ENCODE peak calls at places on chromosome 20, in four cellular contexts. H, I, S and D are unnamed samples.

GRCh38 chr20:15091417-15092017 is 754.1 kb upstream of the FLRT3 start:
- DNase-seq in H (no peak), I (no peak), S (no peak), D (no peak)

GRCh38 chr20:44579313-44580090 is 2.9 kb upstream of the PKIG start:
- DNase-seq in H (no peak), I (no peak), S (no peak), D (no peak)

GRCh38 chr20:47396762-47397476 is 40.4 kb upstream of the ZMYND8 start:
- DNase-seq in H (no peak), I (no peak), S (no peak), D (no peak)

GRCh38 chr20:53917145-53918009 is 153.0 kb downstream of the BCAS1 start:
- DNase-seq in H (no peak), I (peak; percentile 58), S (no peak), D (no peak)

GRCh38 chr20:1247689-1248088 is 18.4 kb upstream of the SNPH start:
- DNase-seq in H (no peak), I (no peak), S (no peak), D (no peak)

GRCh38 chr20:20265210-20265609 is 102.7 kb upstream of the INSM1 start:
- DNase-seq in H (no peak), I (no peak), S (no peak), D (no peak)

GRCh38 chr20:44422083-44422482 is 53.6 kb upstream of the TTPAL start:
- DNase-seq in H (no peak), I (no peak), S (no peak), D (no peak)

GRCh38 chr20:4798010-4798409 is 76.3 kb downstream of the PRND start:
- DNase-seq in H (no peak), I (no peak), S (no peak), D (no peak)

GRCh38 chr20:63864545-63864977 is 509 bp upstream of the TPD52L2 start:
- DNase-seq in H (no peak), I (no peak), S (no peak), D (no peak)

GRCh38 chr20:9306521-9306920 is 207.9 kb upstream of the LAMP5 start:
- DNase-seq in H (no peak), I (no peak), S (no peak), D (no peak)

GRCh38 chr20:46979603-46980241 is 85.1 kb downstream of the EYA2 start:
- DNase-seq in H (no peak), I (no peak), S (no peak), D (no peak)

GRCh38 chr20:34971873-34972235 is 16.2 kb downstream of the MYH7B start:
- DNase-seq in H (no peak), I (no peak), S (no peak), D (no peak)

GRCh38 chr20:16393836-16394235 is 179.4 kb downstream of the KIF16B start:
- DNase-seq in H (no peak), I (no peak), S (no peak), D (no peak)

GRCh38 chr20:46978871-46979536 is 84.4 kb downstream of the EYA2 start:
- DNase-seq in H (no peak), I (no peak), S (no peak), D (no peak)

GRCh38 chr20:32964575-32964974 is 39.7 kb downstream of the SUN5 start:
- DNase-seq in H (no peak), I (no peak), S (peak; percentile 23), D (no peak)

GRCh38 chr20:2800590-2801458 is at the start of gene CPXM1:
- DNase-seq in H (no peak), I (no peak), S (peak; percentile 77), D (no peak)

GRCh38 chr20:40686893-40687292 is 2.1 kb downstream of the MAFB start:
- DNase-seq in H (no peak), I (no peak), S (no peak), D (no peak)

GRCh38 chr20:10308652-10309051 is 90.0 kb downstream of the SNAP25 start:
- DNase-seq in H (no peak), I (no peak), S (no peak), D (no peak)

GRCh38 chr20:54067606-54068174 is 2.7 kb downstream of the BCAS1 start:
- DNase-seq in H (no peak), I (no peak), S (peak; percentile 90), D (no peak)

GRCh38 chr20:36017034-36017951 is 48.9 kb downstream of the CNBD2 start:
- DNase-seq in H (no peak), I (peak; percentile 15), S (peak; percentile 91), D (peak; percentile 77)

GRCh38 chr20:6705106-6705766 is 62.2 kb upstream of the BMP2 start:
- DNase-seq in H (no peak), I (no peak), S (no peak), D (no peak)

GRCh38 chr20:51542033-51542893 is at the start of gene NFATC2:
- DNase-seq in H (no peak), I (peak; percentile 69), S (peak; percentile 88), D (no peak)

GRCh38 chr20:21183722-21184121 is 57.8 kb downstream of the KIZ start:
- DNase-seq in H (no peak), I (no peak), S (no peak), D (no peak)

GRCh38 chr20:23967616-23967979 is 21.0 kb downstream of the GGTLC1 start:
- DNase-seq in H (no peak), I (no peak), S (no peak), D (no peak)

GRCh38 chr20:32458061-32458836 is 100.1 kb downstream of the ASXL1 start:
- DNase-seq in H (no peak), I (no peak), S (peak; percentile 68), D (no peak)

GRCh38 chr20:17430515-17430914 is 100.7 kb downstream of the BFSP1 start:
- DNase-seq in H (no peak), I (no peak), S (no peak), D (no peak)

GRCh38 chr20:36465109-36466080 is 75.9 kb upstream of the MYL9 start:
- DNase-seq in H (no peak), I (no peak), S (no peak), D (peak; percentile 94)

GRCh38 chr20:11652128-11652527 is 265.6 kb upstream of the BTBD3 start:
- DNase-seq in H (no peak), I (no peak), S (no peak), D (no peak)

GRCh38 chr20:37308098-37309050 is 18.9 kb downstream of the MANBAL start:
- DNase-seq in H (no peak), I (peak; percentile 39), S (no peak), D (no peak)

GRCh38 chr20:56503911-56504310 is 20.6 kb upstream of the FAM209A start:
- DNase-seq in H (no peak), I (no peak), S (no peak), D (no peak)

GRCh38 chr20:6956574-6956973 is 189.1 kb downstream of the BMP2 start:
- DNase-seq in H (no peak), I (no peak), S (no peak), D (no peak)

GRCh38 chr20:1557605-1558004 is at the start of gene SIRPD:
- DNase-seq in H (no peak), I (no peak), S (no peak), D (no peak)

GRCh38 chr20:3177746-3178477 is 4.6 kb upstream of the LZTS3 start:
- DNase-seq in H (no peak), I (no peak), S (peak; percentile 21), D (no peak)

GRCh38 chr20:49045440-49046086 is 549 bp upstream of the CSE1L start:
- DNase-seq in H (no peak), I (peak; percentile 47), S (no peak), D (no peak)

GRCh38 chr20:19625416-19625815 is 132.6 kb upstream of the RIN2 start:
- DNase-seq in H (no peak), I (no peak), S (no peak), D (no peak)

GRCh38 chr20:3311623-3312022 is 72.6 kb upstream of the SLC4A11 start:
- DNase-seq in H (no peak), I (no peak), S (no peak), D (no peak)

GRCh38 chr20:59324441-59324840 is 24.0 kb downstream of the EDN3 start:
- DNase-seq in H (no peak), I (no peak), S (no peak), D (no peak)
- TF ChIP-seq CTCF in H (no peak), I (no peak), S (no peak), D (no peak)

GRCh38 chr20:22578221-22579118 is 5.9 kb downstream of the FOXA2 start:
- DNase-seq in H (no peak), I (no peak), S (no peak), D (no peak)
- H3K4me3 ChIP-seq in H (peak overlapping the region; percentile 29), I (no peak overlapping the region), S (no peak overlapping the region), D (no peak overlapping the region)

GRCh38 chr20:13735829-13736228 is 48.9 kb downstream of the ESF1 start:
- DNase-seq in H (no peak), I (no peak), S (no peak), D (no peak)
- H3K36me3 ChIP-seq in H (peaks cover 3% of the 10 kb centered on the region), I (no peaks in the 10 kb centered on the region), S (peaks cover 11% of the 10 kb centered on the region), D (peaks cover 1% of the 10 kb centered on the region)

DNA sequence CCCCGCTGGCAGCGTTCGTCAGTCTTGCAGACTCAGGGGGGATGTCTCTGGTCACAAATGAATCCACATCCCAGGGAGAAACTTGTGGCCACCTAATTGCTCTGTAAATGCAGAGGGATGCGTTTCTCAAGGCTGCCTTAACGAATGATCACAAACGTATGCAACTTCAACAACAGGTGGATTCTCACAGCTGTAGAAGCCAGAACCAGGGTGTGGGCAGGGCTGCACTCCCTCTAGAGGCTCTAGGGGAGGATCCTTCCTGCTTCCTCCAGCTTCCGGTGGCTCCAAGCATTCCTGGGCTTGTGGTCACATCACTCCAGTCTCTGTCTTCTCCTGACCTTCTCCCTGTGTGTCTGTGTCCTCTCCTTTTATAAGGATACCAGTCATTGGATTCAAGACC is 3.3 kb upstream of the TAF4 start:
- DNase-seq in H (no peak), I (no peak), S (no peak), D (no peak)
- TF ChIP-seq CTCF in H (no peak), I (no peak), S (no peak), D (no peak)

GRCh38 chr20:61353261-61353995 is 101.4 kb downstream of the CDH4 start:
- DNase-seq in H (no peak), I (no peak), S (no peak), D (no peak)

GRCh38 chr20:61352381-61353260 is 100.6 kb downstream of the CDH4 start:
- DNase-seq in H (no peak), I (no peak), S (no peak), D (no peak)

GRCh38 chr20:61346996-61347906 is 95.2 kb downstream of the CDH4 start:
- DNase-seq in H (no peak), I (no peak), S (no peak), D (no peak)

GRCh38 chr20:61350500-61351250 is 98.6 kb downstream of the CDH4 start:
- DNase-seq in H (no peak), I (no peak), S (no peak), D (no peak)

GRCh38 chr20:61349447-61350165 is 97.5 kb downstream of the CDH4 start:
- DNase-seq in H (no peak), I (no peak), S (no peak), D (no peak)
- H3K4me3 ChIP-seq in H (no peak overlapping the region), I (no peak overlapping the region), S (no peak overlapping the region), D (no peak overlapping the region)